ENCODE peak calls at places on chromosomes 5 and 9, in nine cellular contexts. V, X, D, O, H, I, A, F and W are unnamed samples.

GRCh38 chr5:134132372-134133212 is 18.1 kb downstream of the TCF7 start:
- DNase-seq in V (peak; percentile 79), X (no peak), D (no peak), O (no peak), H (peak; percentile 80), I (peak; percentile 72), A (no peak), F (no peak), W (no peak)

GRCh38 chr5:89087551-89088318 is 204.8 kb upstream of the MEF2C start:
- DNase-seq in V (no peak), X (no peak), D (no peak), O (no peak), H (no peak), I (no peak), A (no peak), F (peak; percentile 63), W (no peak)

GRCh38 chr5:113382736-113383135 is 52.1 kb downstream of the TSSK1B start:
- DNase-seq in V (no peak), X (no peak), D (no peak), O (no peak), H (no peak), I (no peak), A (no peak), F (no peak), W (no peak)

GRCh38 chr5:94785111-94785510 is 166.6 kb downstream of the SLF1 start:
- DNase-seq in V (no peak), X (no peak), D (no peak), O (no peak), H (no peak), I (no peak), A (no peak), F (no peak), W (no peak)

GRCh38 chr5:138610468-138611294 is 35.5 kb upstream of the HSPA9 start:
- DNase-seq in V (no peak), X (no peak), D (peak; percentile 31), O (no peak), H (no peak), I (no peak), A (peak; percentile 25), F (no peak), W (no peak)

GRCh38 chr9:33927694-33928093 is 110.7 kb downstream of the UBE2R2 start:
- DNase-seq in V (no peak), X (no peak), D (no peak), O (no peak), H (no peak), I (no peak), A (no peak), F (no peak), W (no peak)

GRCh38 chr5:181194489-181195248 is 10.3 kb downstream of the TRIM7 start:
- DNase-seq in V (no peak), X (no peak), D (no peak), O (no peak), H (no peak), I (no peak), A (no peak), F (no peak), W (no peak)

GRCh38 chr9:17090041-17090440 is 44.8 kb upstream of the CNTLN start:
- DNase-seq in V (no peak), X (no peak), D (no peak), O (no peak), H (no peak), I (no peak), A (no peak), F (no peak), W (no peak)

GRCh38 chr5:55324815-55325418 is 17.1 kb downstream of the MTREX start:
- DNase-seq in V (no peak), X (no peak), D (peak; percentile 37), O (no peak), H (peak; percentile 29), I (no peak), A (no peak), F (no peak), W (no peak)

GRCh38 chr5:142109356-142110045 is 922 bp downstream of the NDFIP1 start:
- DNase-seq in V (no peak), X (no peak), D (peak; percentile 32), O (peak; percentile 20), H (no peak), I (peak; percentile 39), A (no peak), F (no peak), W (peak; percentile 22)

GRCh38 chr9:38318755-38319495 is 73.6 kb upstream of the ALDH1B1 start:
- DNase-seq in V (no peak), X (no peak), D (peak; percentile 57), O (no peak), H (peak; percentile 69), I (peak; percentile 63), A (no peak), F (no peak), W (no peak)

GRCh38 chr5:16547200-16547842 is 69.5 kb downstream of the RETREG1 start:
- DNase-seq in V (no peak), X (no peak), D (no peak), O (no peak), H (no peak), I (no peak), A (no peak), F (no peak), W (no peak)

GRCh38 chr5:31442253-31442820 is 89.6 kb downstream of the DROSHA start:
- DNase-seq in V (no peak), X (no peak), D (peak; percentile 7), O (no peak), H (no peak), I (no peak), A (no peak), F (no peak), W (no peak)

GRCh38 chr9:72843525-72844439 is 109.1 kb downstream of the ALDH1A1 start:
- DNase-seq in V (no peak), X (peak; percentile 32), D (peak; percentile 25), O (no peak), H (no peak), I (no peak), A (no peak), F (no peak), W (no peak)

GRCh38 chr5:118069452-118069851 is 918.9 kb downstream of the DTWD2 start:
- DNase-seq in V (no peak), X (no peak), D (no peak), O (no peak), H (no peak), I (no peak), A (no peak), F (no peak), W (no peak)

GRCh38 chr5:74316064-74316586 is 324.4 kb downstream of the ENC1 start:
- DNase-seq in V (peak; percentile 37), X (peak; percentile 83), D (peak; percentile 73), O (no peak), H (no peak), I (no peak), A (no peak), F (no peak), W (no peak)
- TF ChIP-seq CTCF in V (no peak), X (no peak), D (no peak), O (no peak), H (no peak), I (no peak), A (no peak), F (no peak), W (no peak)

DNA sequence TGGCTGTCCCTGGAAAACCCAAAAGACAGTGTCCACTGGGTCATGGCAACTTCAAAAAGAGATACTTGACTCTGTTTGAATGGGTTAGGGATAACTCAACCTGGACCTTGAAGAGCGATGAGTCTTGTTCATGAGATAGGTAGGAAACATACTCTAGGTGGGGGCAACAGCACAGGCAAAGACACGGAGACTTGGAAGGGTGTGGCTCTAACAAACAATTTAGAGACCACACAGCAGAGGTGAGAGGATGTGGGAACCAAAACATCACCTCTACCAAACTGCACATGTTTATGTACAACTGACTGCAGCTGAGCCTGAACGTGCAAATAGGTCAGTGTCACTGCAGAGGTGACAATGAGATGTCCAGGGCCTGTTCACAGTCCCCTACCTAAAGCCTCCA is 247.7 kb upstream of the ADRA1B start:
- DNase-seq in V (no peak), X (no peak), D (no peak), O (no peak), H (no peak), I (no peak), A (no peak), F (no peak), W (no peak)
- TF ChIP-seq CTCF in V (no peak), X (no peak), D (no peak), O (no peak), H (no peak), I (no peak), A (no peak), F (no peak), W (no peak)

GRCh38 chr9:125119643-125120286 is 23.6 kb downstream of the SCAI start:
- DNase-seq in V (no peak), X (no peak), D (no peak), O (no peak), H (no peak), I (no peak), A (no peak), F (no peak), W (no peak)
- TF ChIP-seq CTCF in V (no peak), X (no peak), D (no peak), O (no peak), H (no peak), I (peak; percentile 13), A (no peak), F (no peak), W (no peak)

DNA sequence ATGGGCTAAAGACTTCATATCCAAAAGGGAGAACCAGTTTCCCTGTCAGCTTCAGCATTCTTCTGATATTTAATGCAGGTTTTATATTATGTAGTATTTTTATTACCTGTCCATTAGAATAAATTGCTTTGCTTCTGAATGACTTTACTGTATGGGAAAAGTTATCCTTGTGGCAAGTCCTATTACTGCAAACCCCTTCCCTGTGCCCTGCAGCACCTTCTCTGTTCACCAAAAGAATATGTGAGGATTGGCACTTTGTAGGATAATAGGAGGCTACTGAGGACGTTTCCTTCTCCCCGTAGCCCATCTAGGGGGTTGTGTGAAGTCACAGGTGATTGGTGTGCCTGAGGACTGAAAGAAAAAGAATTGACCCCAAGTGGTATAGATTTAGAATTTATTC is 296.1 kb downstream of the KDM4C start:
- DNase-seq in V (no peak), X (no peak), D (no peak), O (no peak), H (no peak), I (no peak), A (no peak), F (no peak), W (no peak)
- TF ChIP-seq CTCF in V (no peak), X (no peak), D (no peak), O (no peak), H (no peak), I (no peak), A (no peak), F (no peak), W (no peak)

DNA sequence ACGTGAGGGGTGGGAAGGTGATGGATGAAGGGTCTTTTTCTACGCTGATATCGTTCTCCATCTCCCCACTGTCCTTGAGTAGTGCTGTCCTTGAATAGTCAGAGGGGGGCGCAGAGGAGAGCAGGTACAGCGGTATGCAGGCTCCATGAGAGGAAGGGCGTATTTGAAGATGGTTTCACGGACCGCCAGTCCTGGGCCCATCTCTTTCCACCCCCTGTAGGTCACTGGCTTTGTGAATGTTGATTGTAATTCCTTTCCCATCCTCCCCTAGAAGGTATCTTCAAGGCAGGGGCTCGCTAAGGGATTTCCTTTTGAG is 40.8 kb upstream of the DAB2IP start:
- DNase-seq in V (no peak), X (no peak), D (no peak), O (no peak), H (no peak), I (no peak), A (no peak), F (no peak), W (no peak)
- TF ChIP-seq CTCF in V (no peak), X (no peak), D (no peak), O (no peak), H (no peak), I (no peak), A (no peak), F (no peak), W (no peak)